ENCODE peak calls at places on chromosomes 11 and 22, in four cellular contexts. V, F, X and T are unnamed samples.

GRCh38 chr11:123473941-123474668 is 44.0 kb downstream of the GRAMD1B start:
- DNase-seq in V (no peak), X (no peak), F (no peak), T (no peak)

GRCh38 chr11:111796696-111797095 is 30.5 kb upstream of the PPP2R1B start:
- DNase-seq in F (no peak), X (no peak), V (no peak), T (no peak)

GRCh38 chr11:124643605-124644425 is 21.2 kb downstream of the TBRG1 start:
- DNase-seq in X (no peak), V (no peak), F (no peak), T (no peak)

GRCh38 chr22:25388866-25389540 is 169.6 kb downstream of the CRYBB2 start:
- DNase-seq in V (no peak), F (no peak), X (no peak), T (no peak)

GRCh38 chr11:96168623-96169022 is 174.4 kb downstream of the MAML2 start:
- DNase-seq in F (no peak), V (no peak), X (no peak), T (no peak)

GRCh38 chr11:74391193-74391592 is 7.0 kb downstream of the PGM2L1 start:
- DNase-seq in X (no peak), V (no peak), F (no peak), T (no peak)

GRCh38 chr11:89125298-89125697 is 52.4 kb upstream of the TYR start:
- DNase-seq in F (no peak), V (no peak), X (no peak), T (no peak)

GRCh38 chr11:11179239-11179638 is 173.8 kb downstream of the CSNK2A3 start:
- DNase-seq in F (no peak), X (no peak), V (no peak), T (no peak)

GRCh38 chr11:73402834-73403185 is 26.6 kb downstream of the RELT start:
- DNase-seq in X (no peak), V (no peak), F (peak; percentile 56), T (no peak)

GRCh38 chr11:131888230-131888826 is 517.9 kb downstream of the NTM start:
- DNase-seq in F (no peak), V (no peak), X (no peak), T (no peak)

GRCh38 chr11:59668188-59668949 is 468 bp downstream of the PATL1 start:
- DNase-seq in F (peak; percentile 72), V (peak; percentile 78), X (peak; percentile 62), T (peak; percentile 31)

GRCh38 chr11:59145534-59145933 is 2.9 kb downstream of the FAM111A start:
- DNase-seq in X (no peak), V (no peak), F (no peak), T (no peak)

GRCh38 chr22:46797355-46797754 is 34.9 kb downstream of the TBC1D22A start:
- DNase-seq in V (no peak), X (no peak), F (no peak), T (no peak)

GRCh38 chr11:19892387-19892786 is 179.8 kb downstream of the NAV2 start:
- DNase-seq in V (no peak), X (no peak), F (no peak), T (no peak)

GRCh38 chr22:29476116-29476515 is 3.9 kb upstream of the NEFH start:
- DNase-seq in F (no peak), V (no peak), X (no peak), T (no peak)

GRCh38 chr11:128507936-128508335 is 79.4 kb downstream of the ETS1 start:
- DNase-seq in V (no peak), X (no peak), F (no peak), T (no peak)